ENCODE peak calls at places on chromosomes 7 and 10, in seven cellular contexts. A is endothelial cell, T is esophagus squamous epithelium, J is lower lobe of right lung, G is hepatocyte, Q is cardiac muscle cell, M is adrenal gland. K is an unnamed sample.

GRCh38 chr10:49655099-49655498 is 24.4 kb upstream of the C10orf53 start:
- DNase-seq in A (no peak), T (no peak), J (no peak), G (no peak), Q (no peak), M (no peak), K (no peak)

GRCh38 chr10:11160982-11161554 is 143.4 kb downstream of the CELF2 start:
- DNase-seq in A (no peak), T (no peak), J (no peak), G (no peak), Q (no peak), M (peak), K (no peak)

GRCh38 chr10:1074748-1075358 is 18.7 kb downstream of the WDR37 start:
- DNase-seq in A (no peak), T (no peak), J (peak), G (no peak), Q (no peak), M (no peak), K (no peak)

GRCh38 chr10:72009430-72010081 is 45.4 kb downstream of the CHST3 start:
- DNase-seq in A (peak), T (no peak), J (peak), G (peak), Q (peak), M (peak), K (no peak)

GRCh38 chr10:87177-88080 is 38.3 kb upstream of the TUBB8 start:
- DNase-seq in A (no peak), T (no peak), J (no peak), G (peak), Q (no peak), M (no peak), K (no peak)

GRCh38 chr10:131311661-131312260 is at the start of gene TCERG1L:
- DNase-seq in A (no peak), T (no peak), J (peak), G (peak), Q (peak), M (no peak), K (no peak)

GRCh38 chr10:25061125-25061524 is 44.7 kb downstream of the THNSL1 start:
- DNase-seq in A (no peak), T (no peak), J (no peak), G (no peak), Q (no peak), M (no peak), K (no peak)

GRCh38 chr7:2209146-2209960 is 23.4 kb downstream of the MAD1L1 start:
- DNase-seq in A (peak), T (no peak), J (peak), G (peak), Q (peak), M (peak), K (peak)

GRCh38 chr7:47444376-47445098 is 137.4 kb downstream of the TNS3 start:
- DNase-seq in A (no peak), T (no peak), J (no peak), G (peak), Q (peak), M (no peak), K (peak)

GRCh38 chr10:102628451-102628911 is 15.8 kb upstream of the TRIM8 start:
- DNase-seq in A (no peak), T (no peak), J (peak), G (peak), Q (no peak), M (peak), K (peak)

GRCh38 chr7:158353606-158354570 is 233.7 kb downstream of the PTPRN2 start:
- DNase-seq in A (no peak), T (no peak), J (no peak), G (no peak), Q (no peak), M (no peak), K (no peak)

GRCh38 chr7:106858618-106859532 is 6.2 kb upstream of the PIK3CG start:
- DNase-seq in A (no peak), T (no peak), J (peak), G (peak), Q (peak), M (peak), K (peak)

GRCh38 chr10:9681655-9682054 is 1336.0 kb upstream of the CELF2 start:
- DNase-seq in A (no peak), T (no peak), J (no peak), G (no peak), Q (no peak), M (no peak), K (no peak)

GRCh38 chr7:158284617-158285382 is 302.8 kb downstream of the PTPRN2 start:
- DNase-seq in A (no peak), T (no peak), J (no peak), G (no peak), Q (no peak), M (no peak), K (no peak)

GRCh38 chr7:4265056-4265455 is 417.0 kb upstream of the FOXK1 start:
- DNase-seq in A (no peak), T (no peak), J (no peak), G (no peak), Q (no peak), M (no peak), K (no peak)

GRCh38 chr10:36452851-36453250 is 672.5 kb upstream of the ANKRD30A start:
- DNase-seq in A (no peak), T (no peak), J (no peak), G (no peak), Q (no peak), M (no peak), K (no peak)

GRCh38 chr7:47416454-47417121 is 165.3 kb downstream of the TNS3 start:
- DNase-seq in A (no peak), T (no peak), J (no peak), G (no peak), Q (no peak), M (no peak), K (no peak)

GRCh38 chr10:81848514-81848913 is 26.5 kb upstream of the NRG3 start:
- DNase-seq in A (no peak), T (no peak), J (no peak), G (no peak), Q (peak), M (no peak), K (no peak)

GRCh38 chr7:41977165-41977651 is 259.8 kb downstream of the GLI3 start:
- DNase-seq in A (peak), T (no peak), J (no peak), G (peak), Q (peak), M (no peak), K (peak)

DNA sequence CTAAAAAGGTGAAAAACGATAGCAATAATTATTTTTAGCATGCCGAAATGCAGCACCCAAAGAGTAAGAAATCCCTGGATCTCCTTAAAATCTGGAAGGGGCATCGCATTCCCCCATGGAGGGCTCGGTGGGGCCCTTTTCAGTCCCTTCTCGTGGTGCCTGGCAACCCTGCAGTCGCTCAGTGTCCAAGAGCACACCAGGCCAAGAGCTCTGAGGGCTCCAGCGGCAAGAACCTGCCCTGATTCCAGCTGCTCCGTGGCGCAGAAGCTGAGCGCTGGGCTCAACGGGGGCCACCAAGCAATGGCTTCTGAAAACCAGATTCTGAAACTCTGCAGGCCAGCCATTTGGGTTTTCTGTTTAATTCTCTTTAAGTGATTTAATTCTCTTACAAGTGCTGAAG is 131.2 kb downstream of the PRKAG2 start:
- DNase-seq in A (no peak), T (no peak), J (no peak), G (no peak), Q (no peak), M (no peak), K (no peak)
- TF ChIP-seq CTCF in A (no peak), T (no peak), J (no peak), G (no peak), Q (peak), M (no peak), K (no peak)

GRCh38 chr7:142401951-142402350 is 144.1 kb upstream of the PRSS58 start:
- DNase-seq in A (no peak), T (no peak), J (no peak), G (no peak), Q (no peak), M (no peak), K (no peak)

GRCh38 chr7:142407939-142408573 is 150.2 kb upstream of the PRSS58 start:
- DNase-seq in A (no peak), T (no peak), J (no peak), G (no peak), Q (no peak), M (no peak), K (no peak)

GRCh38 chr7:142409471-142409870 is 151.6 kb upstream of the PRSS58 start:
- DNase-seq in A (no peak), T (no peak), J (no peak), G (no peak), Q (no peak), M (no peak), K (no peak)

GRCh38 chr7:142408794-142409193 is 150.9 kb upstream of the PRSS58 start:
- DNase-seq in A (no peak), T (no peak), J (no peak), G (no peak), Q (no peak), M (no peak), K (no peak)

GRCh38 chr7:142405122-142405765 is 147.4 kb upstream of the PRSS58 start:
- DNase-seq in A (no peak), T (no peak), J (no peak), G (no peak), Q (no peak), M (no peak), K (no peak)
- TF ChIP-seq CTCF in A (no peak), T (no peak), J (no peak), G (no peak), Q (no peak), M (no peak), K (no peak)

GRCh38 chr10:86349474-86349873 is 17.1 kb downstream of the GRID1 start:
- DNase-seq in A (peak), T (no peak), J (peak), G (no peak), Q (peak), M (no peak), K (no peak)

GRCh38 chr10:86347856-86348255 is 18.7 kb downstream of the GRID1 start:
- DNase-seq in A (no peak), T (no peak), J (peak), G (no peak), Q (no peak), M (no peak), K (no peak)

GRCh38 chr10:86349940-86350630 is 16.5 kb downstream of the GRID1 start:
- DNase-seq in A (no peak), T (no peak), J (peak), G (no peak), Q (no peak), M (no peak), K (no peak)

GRCh38 chr10:86346794-86347665 is 19.6 kb downstream of the GRID1 start:
- DNase-seq in A (no peak), T (no peak), J (peak), G (no peak), Q (no peak), M (no peak), K (peak)

DNA sequence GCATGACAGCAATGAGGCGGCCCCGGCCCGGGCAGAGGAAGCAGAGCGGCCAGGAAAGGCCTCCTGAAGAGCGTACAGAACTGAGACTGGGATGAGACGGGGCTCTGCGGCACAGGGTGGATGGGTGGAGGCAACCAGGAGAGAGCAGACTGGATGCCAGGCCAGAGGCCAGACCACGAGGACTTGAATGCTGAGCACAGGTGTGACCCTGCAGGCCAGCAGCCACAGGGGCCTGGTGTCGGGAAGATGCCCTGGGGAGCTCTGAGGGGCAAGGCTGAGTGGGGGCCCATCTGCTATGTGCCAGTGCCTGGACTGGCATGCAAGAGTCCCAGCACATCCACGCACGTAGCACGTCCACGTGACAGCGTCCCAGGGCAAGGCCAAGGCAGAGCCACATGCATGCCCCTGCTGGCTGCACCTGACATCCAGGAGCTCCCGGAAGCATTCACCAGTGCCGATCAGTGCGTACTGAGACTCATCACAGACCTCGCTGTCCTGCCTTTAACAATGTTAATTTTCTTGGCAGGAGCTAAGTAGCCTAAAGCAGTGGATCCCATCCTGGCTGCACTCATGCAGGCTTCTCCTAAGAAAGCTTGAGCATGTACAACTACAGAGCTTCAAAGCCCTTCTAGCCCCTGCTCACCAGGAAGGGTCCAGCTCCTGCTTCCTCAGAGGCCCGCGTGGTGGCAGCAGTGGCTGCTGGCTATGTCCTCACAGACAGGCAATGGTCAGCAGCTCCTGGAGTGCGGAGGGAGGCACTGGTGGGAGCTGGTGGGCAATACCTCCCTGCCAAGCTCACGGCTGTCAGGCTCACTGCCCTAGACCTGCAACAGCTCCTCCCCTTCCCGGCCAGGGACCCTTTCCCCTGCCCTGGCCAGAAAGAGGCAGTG is 18.0 kb downstream of the GRID1 start:
- DNase-seq in A (no peak), T (no peak), J (peak), G (no peak), Q (peak), M (no peak), K (no peak)
- TF ChIP-seq CTCF in A (no peak), T (no peak), J (no peak), G (peak), Q (peak), M (no peak), K (no peak)

GRCh38 chr10:124092270-124093075 is 925 bp downstream of the CHST15 start:
- DNase-seq in A (peak), T (peak), J (peak), G (peak), Q (peak), M (peak), K (peak)
- TF ChIP-seq CTCF in A (no peak), T (no peak), J (peak), G (peak), Q (peak), M (no peak), K (no peak)

DNA sequence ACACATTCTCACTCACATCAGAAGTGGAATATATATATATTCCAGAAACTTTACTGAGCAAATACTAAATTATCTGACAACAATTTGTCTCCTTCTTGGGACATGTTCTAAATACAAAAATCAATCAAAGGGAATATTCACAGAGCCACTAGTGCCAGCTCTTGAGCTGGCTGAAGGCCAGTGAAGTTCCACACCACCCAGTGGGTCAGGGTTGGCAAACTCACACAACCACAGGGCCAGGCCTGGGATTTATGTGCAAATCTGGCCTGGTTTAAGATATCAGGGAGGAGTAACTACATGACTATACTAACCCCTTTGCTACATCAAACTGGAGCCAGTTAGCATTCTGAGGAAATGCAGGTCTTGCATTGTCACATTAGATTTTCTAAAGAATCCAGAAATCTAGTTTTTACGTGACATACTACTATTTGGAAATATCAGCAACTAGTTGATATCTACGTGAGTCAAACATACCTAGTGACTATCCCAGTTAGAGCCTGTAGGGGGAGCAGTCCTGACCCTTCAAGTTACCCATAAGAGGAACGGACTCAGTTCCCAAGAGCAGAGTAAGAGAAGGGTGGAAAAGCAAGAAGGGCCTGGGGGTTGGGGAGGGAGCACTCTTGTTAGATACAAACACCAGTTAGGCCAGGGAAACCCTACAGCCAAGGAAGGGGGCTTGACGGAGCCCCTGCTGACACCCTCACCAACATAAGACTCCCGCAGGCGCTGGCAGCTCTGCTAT is 600.4 kb downstream of the KCNMA1 start:
- DNase-seq in A (peak), T (no peak), J (no peak), G (peak), Q (peak), M (no peak), K (no peak)
- TF ChIP-seq CTCF in A (peak), T (no peak), J (peak), G (peak), Q (peak), M (peak), K (peak)

GRCh38 chr7:127655720-127656119 is 3.7 kb downstream of the SND1 start:
- DNase-seq in A (no peak), T (no peak), J (no peak), G (no peak), Q (no peak), M (no peak), K (no peak)

GRCh38 chr7:127652333-127653248 is 597 bp downstream of the SND1 start:
- DNase-seq in A (no peak), T (no peak), J (no peak), G (no peak), Q (no peak), M (no peak), K (no peak)

GRCh38 chr7:127657500-127657899 is 5.5 kb downstream of the SND1 start:
- DNase-seq in A (no peak), T (no peak), J (no peak), G (no peak), Q (no peak), M (no peak), K (no peak)

GRCh38 chr7:127653396-127653795 is 1.4 kb downstream of the SND1 start:
- DNase-seq in A (no peak), T (no peak), J (no peak), G (no peak), Q (no peak), M (no peak), K (no peak)

DNA sequence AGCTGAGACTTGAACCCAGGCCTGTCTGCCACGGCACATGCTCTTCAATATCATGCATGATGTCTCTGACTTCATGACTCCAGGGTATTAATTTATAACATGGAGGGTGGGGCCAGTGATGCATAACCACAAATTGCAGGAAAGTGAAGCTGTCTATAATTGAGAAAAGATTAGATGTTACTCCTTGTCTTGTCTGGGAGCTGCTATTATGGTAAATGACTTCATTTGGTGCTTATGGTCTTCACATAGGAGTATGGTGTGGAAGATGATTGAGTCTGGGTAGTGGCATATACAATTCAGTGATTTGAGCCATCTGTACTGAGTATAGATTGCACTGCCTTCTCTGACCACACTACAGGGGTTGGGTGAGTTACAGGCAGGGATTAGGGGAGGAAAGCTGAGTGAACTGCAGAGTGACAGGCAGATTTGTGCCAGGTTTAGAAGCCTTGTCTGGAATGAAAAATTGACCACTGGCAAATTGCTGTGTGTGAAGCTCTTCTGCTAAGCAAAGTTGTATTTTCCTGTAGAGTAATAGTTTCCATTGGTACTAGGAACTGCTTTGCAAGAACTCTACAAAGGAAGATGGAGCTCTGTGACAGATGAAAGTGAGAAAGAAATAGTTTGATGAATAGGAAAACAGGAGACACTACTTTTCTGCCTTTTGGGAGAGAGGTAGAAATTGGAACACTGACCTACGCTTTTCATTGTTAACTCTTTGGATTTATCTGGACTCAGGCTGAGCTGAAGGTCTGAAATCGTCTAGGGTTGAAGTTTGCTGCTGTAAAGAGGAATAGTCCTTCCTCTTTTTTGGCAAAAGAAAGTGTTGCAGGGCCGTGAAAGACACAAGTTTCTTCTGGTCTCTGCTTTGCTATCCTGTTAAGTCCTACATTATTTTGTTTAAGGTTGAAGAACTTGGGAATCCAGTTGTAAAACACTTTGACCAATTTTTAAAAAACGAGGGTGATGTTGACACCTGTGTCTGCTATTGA is 2.7 kb downstream of the SND1 start:
- DNase-seq in A (no peak), T (no peak), J (no peak), G (no peak), Q (no peak), M (no peak), K (no peak)
- TF ChIP-seq CTCF in A (no peak), T (no peak), J (no peak), G (no peak), Q (no peak), M (no peak), K (no peak)

DNA sequence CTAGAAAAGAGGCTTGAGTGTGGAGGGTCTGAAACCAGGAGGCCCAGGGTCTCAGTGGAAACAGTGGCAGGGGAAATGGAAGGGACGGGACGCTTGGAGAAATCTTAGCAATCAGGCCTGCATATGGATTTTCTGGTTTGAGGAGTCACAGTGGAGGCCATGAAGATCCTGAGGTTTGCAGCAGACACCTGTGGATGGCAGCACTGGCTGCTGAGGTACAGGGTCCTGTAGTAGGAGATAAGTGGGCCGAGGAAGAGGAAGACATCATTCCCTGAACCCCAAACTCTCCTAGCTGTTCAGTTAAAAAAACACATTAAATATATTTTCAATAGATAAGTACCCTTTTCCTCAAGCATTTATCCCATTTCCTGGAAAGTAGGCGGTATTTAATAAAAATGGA is 208.8 kb upstream of the IGFBP3 start:
- DNase-seq in A (peak), T (no peak), J (no peak), G (no peak), Q (peak), M (no peak), K (no peak)
- TF ChIP-seq CTCF in A (peak), T (no peak), J (no peak), G (no peak), Q (no peak), M (peak), K (no peak)